ENCODE peak calls at places on chromosomes 7 and 10, in seven cellular contexts. P is mesendoderm, G is thyroid gland, Y is right atrium auricular region, B is colonic mucosa, M is psoas muscle, W is heart right ventricle. V is an unnamed sample.

GRCh38 chr7:35891004-35891830 is 90.4 kb downstream of the SEPTIN7 start:
- DNase-seq in P (no peak), G (no peak), Y (no peak), B (no peak), M (no peak), W (no peak), V (no peak)

GRCh38 chr10:46308113-46308415 is 21.3 kb downstream of the ANTXRL start:
- DNase-seq in P (no peak), G (no peak), Y (no peak), B (no peak), M (no peak), W (no peak), V (no peak)

GRCh38 chr7:29457141-29457561 is 106.5 kb upstream of the PRR15 start:
- DNase-seq in P (peak; percentile 89), G (no peak), Y (no peak), B (no peak), M (no peak), W (no peak), V (no peak)

GRCh38 chr7:69722836-69723235 is 124.6 kb downstream of the AUTS2 start:
- DNase-seq in P (no peak), G (no peak), Y (no peak), B (no peak), M (no peak), W (no peak), V (no peak)

GRCh38 chr7:17195576-17195975 is 102.9 kb upstream of the AHR start:
- DNase-seq in P (no peak), G (no peak), Y (no peak), B (no peak), M (no peak), W (no peak), V (no peak)

GRCh38 chr10:71011141-71011540 is 122.8 kb upstream of the PCBD1 start:
- DNase-seq in P (peak; percentile 58), G (no peak), Y (no peak), B (no peak), M (no peak), W (no peak), V (no peak)

GRCh38 chr7:46454796-46455195 is 533.7 kb upstream of the IGFBP3 start:
- DNase-seq in P (no peak), G (no peak), Y (no peak), B (no peak), M (no peak), W (no peak), V (no peak)

GRCh38 chr7:92827464-92827863 is 8.9 kb downstream of the CDK6 start:
- DNase-seq in P (no peak), G (no peak), Y (no peak), B (no peak), M (no peak), W (no peak), V (no peak)

GRCh38 chr10:80538481-80539185 is 931 bp downstream of the SH2D4B start:
- DNase-seq in P (no peak), G (no peak), Y (peak; percentile 49), B (peak; percentile 12), M (no peak), W (no peak), V (peak; percentile 16)

GRCh38 chr10:53256623-53257022 is 484.0 kb upstream of the MBL2 start:
- DNase-seq in P (peak; percentile 95), G (no peak), Y (no peak), B (no peak), M (no peak), W (no peak), V (peak; percentile 21)

GRCh38 chr10:75058142-75058541 is 53.3 kb upstream of the SAMD8 start:
- DNase-seq in P (no peak), G (no peak), Y (no peak), B (no peak), M (peak; percentile 34), W (no peak), V (no peak)

GRCh38 chr7:137932881-137933269 is 69.0 kb downstream of the CREB3L2 start:
- DNase-seq in P (peak; percentile 62), G (no peak), Y (no peak), B (no peak), M (no peak), W (no peak), V (no peak)

GRCh38 chr7:151058766-151059361 is 525 bp upstream of the SLC4A2 start:
- DNase-seq in P (peak; percentile 58), G (no peak), Y (no peak), B (peak; percentile 44), M (no peak), W (no peak), V (no peak)

GRCh38 chr10:6513509-6513908 is 66.6 kb downstream of the PRKCQ start:
- DNase-seq in P (peak; percentile 28), G (no peak), Y (no peak), B (no peak), M (no peak), W (no peak), V (no peak)

GRCh38 chr10:22599048-22599561 is 115.3 kb downstream of the PIP4K2A start:
- DNase-seq in P (no peak), G (no peak), Y (no peak), B (no peak), M (no peak), W (no peak), V (no peak)

GRCh38 chr10:103666109-103666508 is 172.6 kb downstream of the NEURL1 start:
- DNase-seq in P (peak; percentile 77), G (no peak), Y (no peak), B (peak; percentile 62), M (no peak), W (no peak), V (peak; percentile 91)

GRCh38 chr7:24668922-24669635 is 88.2 kb downstream of the GSDME start:
- DNase-seq in P (no peak), G (no peak), Y (no peak), B (no peak), M (no peak), W (no peak), V (no peak)

DNA sequence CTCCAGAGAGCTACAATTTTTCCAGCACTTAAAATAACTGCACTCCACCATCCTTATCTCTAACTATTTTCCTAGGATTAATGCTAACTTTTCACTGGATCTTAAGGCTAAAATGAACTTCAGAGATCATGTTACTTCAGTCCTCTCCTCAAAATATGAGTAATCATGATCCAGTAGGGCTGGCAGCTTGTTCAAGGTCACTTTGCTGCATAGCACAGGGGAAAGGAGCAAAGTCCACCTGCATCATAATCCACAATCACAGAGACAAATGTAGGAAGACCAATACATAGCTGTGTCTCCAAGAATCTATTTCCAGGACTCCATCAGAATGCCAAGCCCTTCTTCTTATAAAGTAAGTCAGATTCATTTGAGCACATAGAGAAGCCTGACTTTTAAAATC is 150.3 kb downstream of the LRRTM3 start:
- DNase-seq in P (no peak), G (no peak), Y (no peak), B (no peak), M (no peak), W (no peak), V (no peak)
- H3K36me3 ChIP-seq in P (no peaks in the 10 kb centered on the region), G (no peaks in the 10 kb centered on the region), Y (no peaks in the 10 kb centered on the region), B (no peaks in the 10 kb centered on the region), M (no peaks in the 10 kb centered on the region), W (no peaks in the 10 kb centered on the region), V (no peaks in the 10 kb centered on the region)

DNA sequence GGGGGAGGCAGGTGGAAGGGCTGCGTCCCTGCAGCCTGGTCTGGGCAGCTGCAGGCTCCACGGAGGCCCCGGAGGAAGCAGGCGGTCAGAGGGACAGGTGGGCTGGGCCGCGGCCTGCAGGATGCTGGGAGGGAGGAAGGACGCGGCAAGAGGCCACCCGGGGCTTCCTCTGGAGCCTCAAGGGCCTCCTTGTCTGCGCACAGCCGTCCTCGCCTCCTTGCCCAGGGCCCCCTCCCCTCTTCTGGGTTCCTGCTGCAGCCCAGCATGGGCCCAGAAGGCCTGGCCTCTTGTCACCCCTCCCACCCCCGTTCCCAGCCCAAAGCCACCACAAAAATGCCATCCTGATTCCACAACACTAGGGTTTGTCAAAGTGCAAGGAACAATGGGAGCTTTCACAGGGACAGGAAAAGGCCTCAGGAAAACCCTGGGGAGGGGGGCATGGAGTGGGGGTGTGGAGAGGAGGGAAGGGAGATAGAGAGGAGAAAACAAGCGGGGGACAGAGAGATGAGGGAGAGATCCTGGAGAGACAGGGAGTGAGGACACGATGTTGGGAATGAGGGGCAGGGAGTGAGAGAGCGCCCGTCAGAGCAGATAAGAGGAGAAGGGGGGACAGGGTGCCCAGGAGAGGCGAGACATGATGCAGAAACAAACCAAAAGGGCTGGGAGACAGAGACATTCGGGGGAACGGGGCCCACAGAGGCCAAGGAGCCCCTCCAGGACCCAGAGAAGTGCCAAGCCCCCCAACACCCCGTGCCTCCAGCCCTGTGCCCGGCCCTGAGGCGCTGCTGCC is 41.8 kb downstream of the ZCCHC24 start:
- DNase-seq in P (peak; percentile 79), G (peak; percentile 75), Y (no peak), B (no peak), M (no peak), W (peak; percentile 69), V (peak; percentile 86)
- H3K4me3 ChIP-seq in P (no peak overlapping the region), G (no peak overlapping the region), Y (no peak overlapping the region), B (no peak overlapping the region), M (peak overlapping the region; percentile 28), W (no peak overlapping the region), V (no peak overlapping the region)

GRCh38 chr7:148811892-148812291 is 72.2 kb downstream of the EZH2 start:
- DNase-seq in P (no peak), G (no peak), Y (no peak), B (no peak), M (no peak), W (no peak), V (no peak)
- H3K36me3 ChIP-seq in P (peaks cover 3% of the 10 kb centered on the region), G (no peaks in the 10 kb centered on the region), Y (no peaks in the 10 kb centered on the region), B (no peaks in the 10 kb centered on the region), M (no peaks in the 10 kb centered on the region), W (no peaks in the 10 kb centered on the region), V (peaks cover 21% of the 10 kb centered on the region)

GRCh38 chr10:10787586-10787985 is 230.1 kb upstream of the CELF2 start:
- DNase-seq in P (no peak), G (no peak), Y (no peak), B (no peak), M (no peak), W (no peak), V (no peak)
- H3K4me3 ChIP-seq in P (no peak overlapping the region), G (no peak overlapping the region), Y (no peak overlapping the region), B (no peak overlapping the region), M (no peak overlapping the region), W (no peak overlapping the region), V (no peak overlapping the region)

GRCh38 chr10:12165992-12166775 is 29.5 kb downstream of the NUDT5 start:
- DNase-seq in P (no peak), G (no peak), Y (no peak), B (no peak), M (no peak), W (no peak), V (no peak)

GRCh38 chr10:12160664-12161063 is 31.2 kb downstream of the SEC61A2 start:
- DNase-seq in P (no peak), G (no peak), Y (no peak), B (no peak), M (no peak), W (no peak), V (no peak)

GRCh38 chr10:12162927-12163326 is 32.8 kb downstream of the NUDT5 start:
- DNase-seq in P (no peak), G (no peak), Y (no peak), B (no peak), M (no peak), W (no peak), V (no peak)

GRCh38 chr10:12165036-12165435 is 30.7 kb downstream of the NUDT5 start:
- DNase-seq in P (no peak), G (no peak), Y (no peak), B (no peak), M (no peak), W (no peak), V (no peak)

GRCh38 chr10:12164085-12164484 is 31.6 kb downstream of the NUDT5 start:
- DNase-seq in P (no peak), G (no peak), Y (no peak), B (no peak), M (no peak), W (no peak), V (no peak)
- H3K36me3 ChIP-seq in P (peaks cover 5% of the 10 kb centered on the region), G (peaks cover 15% of the 10 kb centered on the region), Y (peaks cover 65% of the 10 kb centered on the region), B (no peaks in the 10 kb centered on the region), M (peaks cover 9% of the 10 kb centered on the region), W (peaks cover 42% of the 10 kb centered on the region), V (peaks cover 13% of the 10 kb centered on the region)

V was measured in H7.